ENCODE peak calls at places on chromosomes 12 and 14, in four cellular contexts. One of them, this sample, is unnamed. For H3K4me1, the result is how much of the 10 kb centered on the place peaks cover.

GRCh38 chr12:118371354-118372282 is 1.1 kb downstream of the TAOK3 start:
- DNase-seq in H1: peak
- DNase-seq in neural progenitor cell: peak
- DNase-seq in mammary epithelial cell: peak
- DNase-seq in this sample: peak

GRCh38 chr14:69354383-69355154 is 43.5 kb downstream of the ERH start:
- DNase-seq in H1: no peak
- DNase-seq in neural progenitor cell: no peak
- DNase-seq in mammary epithelial cell: peak
- DNase-seq in this sample: no peak

GRCh38 chr14:100531152-100531551 is 56.1 kb downstream of the BEGAIN start:
- DNase-seq in H1: no peak
- DNase-seq in neural progenitor cell: no peak
- DNase-seq in mammary epithelial cell: no peak
- DNase-seq in this sample: no peak

GRCh38 chr12:53806689-53807088 is 54.9 kb upstream of the CISTR start:
- DNase-seq in mammary epithelial cell: peak
- DNase-seq in neural progenitor cell: no peak
- DNase-seq in H1: no peak
- DNase-seq in this sample: peak

GRCh38 chr14:95507701-95508103 is 8.7 kb downstream of the SYNE3 start:
- DNase-seq in neural progenitor cell: no peak
- DNase-seq in H1: no peak
- DNase-seq in mammary epithelial cell: peak
- DNase-seq in this sample: peak

GRCh38 chr12:20356048-20356447 is 12.3 kb upstream of the PDE3A start:
- DNase-seq in H1: no peak
- DNase-seq in mammary epithelial cell: no peak
- DNase-seq in neural progenitor cell: no peak
- DNase-seq in this sample: no peak

GRCh38 chr12:98418357-98419075 is 96.9 kb upstream of the TMPO start:
- DNase-seq in neural progenitor cell: peak
- DNase-seq in H1: no peak
- DNase-seq in mammary epithelial cell: peak
- DNase-seq in this sample: peak

GRCh38 chr14:95071649-95072256 is 85.6 kb downstream of the DICER1 start:
- DNase-seq in mammary epithelial cell: no peak
- DNase-seq in neural progenitor cell: peak
- DNase-seq in H1: no peak
- DNase-seq in this sample: no peak

GRCh38 chr12:28158353-28158752 is 31.9 kb upstream of the CCDC91 start:
- DNase-seq in mammary epithelial cell: peak
- DNase-seq in neural progenitor cell: no peak
- DNase-seq in H1: no peak
- DNase-seq in this sample: no peak

GRCh38 chr12:33253123-33253522 is 186.5 kb downstream of the SYT10 start:
- DNase-seq in neural progenitor cell: no peak
- DNase-seq in H1: no peak
- DNase-seq in mammary epithelial cell: peak
- DNase-seq in this sample: peak

GRCh38 chr14:23636317-23637211 is at the start of gene DHRS2:
- DNase-seq in mammary epithelial cell: no peak
- DNase-seq in neural progenitor cell: no peak
- DNase-seq in H1: no peak
- DNase-seq in this sample: peak

GRCh38 chr12:64826234-64826633 is 1.8 kb downstream of the TBC1D30 start:
- DNase-seq in neural progenitor cell: peak
- DNase-seq in mammary epithelial cell: peak
- DNase-seq in H1: peak
- DNase-seq in this sample: no peak

GRCh38 chr14:99255621-99256482 is 16.1 kb downstream of the BCL11B start:
- DNase-seq in mammary epithelial cell: no peak
- DNase-seq in neural progenitor cell: no peak
- DNase-seq in H1: no peak
- DNase-seq in this sample: no peak

GRCh38 chr14:94686511-94687160 is 74.4 kb downstream of the SERPINA3 start:
- DNase-seq in H1: no peak
- DNase-seq in neural progenitor cell: no peak
- DNase-seq in mammary epithelial cell: no peak
- DNase-seq in this sample: no peak

GRCh38 chr14:37903561-37904191 is 304.0 kb upstream of the SSTR1 start:
- DNase-seq in mammary epithelial cell: peak
- DNase-seq in H1: no peak
- DNase-seq in neural progenitor cell: peak
- DNase-seq in this sample: peak

GRCh38 chr14:74456684-74457083 is 30.7 kb upstream of the SYNDIG1L start:
- DNase-seq in neural progenitor cell: no peak
- DNase-seq in H1: no peak
- DNase-seq in mammary epithelial cell: no peak
- DNase-seq in this sample: no peak

GRCh38 chr14:85531594-85532391 is 1.8 kb downstream of the FLRT2 start:
- DNase-seq in H1: peak
- DNase-seq in mammary epithelial cell: peak
- DNase-seq in neural progenitor cell: peak
- DNase-seq in this sample: no peak

GRCh38 chr12:124513297-124513867 is 54.0 kb downstream of the NCOR2 start:
- DNase-seq in mammary epithelial cell: no peak
- DNase-seq in H1: no peak
- DNase-seq in neural progenitor cell: peak
- DNase-seq in this sample: peak

GRCh38 chr14:100332797-100333196 is 9.7 kb downstream of the SLC25A47 start:
- DNase-seq in H1: no peak
- DNase-seq in mammary epithelial cell: no peak
- DNase-seq in neural progenitor cell: no peak
- DNase-seq in this sample: no peak

GRCh38 chr12:11795910-11796459 is 146.5 kb downstream of the ETV6 start:
- DNase-seq in mammary epithelial cell: peak
- DNase-seq in neural progenitor cell: peak
- DNase-seq in H1: no peak
- DNase-seq in this sample: peak

GRCh38 chr12:76697849-76698248 is 66.1 kb upstream of the ZDHHC17 start:
- DNase-seq in neural progenitor cell: no peak
- DNase-seq in H1: no peak
- DNase-seq in mammary epithelial cell: no peak
- DNase-seq in this sample: no peak

GRCh38 chr14:20429801-20430669 is 5.9 kb downstream of the KLHL33 start:
- DNase-seq in neural progenitor cell: no peak
- DNase-seq in mammary epithelial cell: no peak
- DNase-seq in H1: no peak
- DNase-seq in this sample: no peak

GRCh38 chr12:85468356-85469157 is 188.5 kb downstream of the ALX1 start:
- DNase-seq in mammary epithelial cell: peak
- DNase-seq in H1: peak
- DNase-seq in neural progenitor cell: peak
- DNase-seq in this sample: peak

GRCh38 chr12:64797156-64797555 is 27.3 kb upstream of the TBC1D30 start:
- DNase-seq in mammary epithelial cell: no peak
- DNase-seq in H1: no peak
- DNase-seq in neural progenitor cell: no peak
- DNase-seq in this sample: peak

GRCh38 chr14:89347885-89348284 is 69.1 kb downstream of the FOXN3 start:
- DNase-seq in mammary epithelial cell: no peak
- DNase-seq in H1: no peak
- DNase-seq in neural progenitor cell: no peak
- DNase-seq in this sample: no peak

GRCh38 chr14:89348726-89349125 is 68.3 kb downstream of the FOXN3 start:
- DNase-seq in H1: no peak
- DNase-seq in neural progenitor cell: no peak
- DNase-seq in mammary epithelial cell: no peak
- DNase-seq in this sample: no peak

GRCh38 chr14:89351958-89352404 is 65.1 kb downstream of the FOXN3 start:
- DNase-seq in neural progenitor cell: no peak
- DNase-seq in H1: peak
- DNase-seq in mammary epithelial cell: no peak
- DNase-seq in this sample: no peak

GRCh38 chr14:89351364-89351957 is 65.6 kb downstream of the FOXN3 start:
- DNase-seq in neural progenitor cell: peak
- DNase-seq in H1: peak
- DNase-seq in mammary epithelial cell: no peak
- DNase-seq in this sample: no peak

DNA sequence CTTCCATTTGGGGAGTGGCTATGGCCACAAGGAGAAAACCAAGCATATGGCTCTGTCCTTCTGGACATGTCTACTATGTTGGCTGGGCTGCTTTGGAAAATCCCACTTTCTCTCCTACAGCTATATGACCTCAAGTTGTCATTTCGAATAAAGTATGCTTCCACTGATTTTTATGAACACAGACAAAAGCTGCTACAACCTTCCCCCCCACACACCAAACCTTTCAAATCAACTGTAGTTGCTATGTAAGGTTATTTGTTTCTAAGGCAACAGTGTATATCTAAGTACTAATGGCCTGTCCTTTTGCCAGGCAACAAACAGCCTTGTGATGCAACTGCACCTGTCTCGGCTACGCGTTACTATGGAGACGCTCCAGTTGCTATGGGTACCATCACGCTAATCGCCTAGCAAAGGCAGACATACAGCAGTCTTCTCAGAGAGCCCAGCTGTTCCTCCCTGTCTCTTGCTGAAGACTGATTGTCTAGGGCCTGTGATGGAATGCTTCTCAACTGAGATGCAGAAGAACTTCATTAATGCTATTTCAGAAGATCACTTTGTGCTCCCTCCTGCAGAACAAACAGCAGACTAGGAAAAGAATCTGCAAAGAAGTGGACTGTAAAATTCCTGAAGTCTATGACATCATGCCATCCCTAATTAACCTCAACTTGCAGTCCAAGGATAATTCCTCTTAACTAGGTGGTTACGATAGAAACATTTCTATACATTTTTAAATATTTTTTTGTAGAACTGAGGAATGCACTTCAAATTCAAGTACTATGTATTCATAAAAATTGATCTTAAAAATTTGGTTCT is 67.6 kb downstream of the FOXN3 start:
- DNase-seq in H1: no peak
- DNase-seq in mammary epithelial cell: no peak
- DNase-seq in neural progenitor cell: peak
- DNase-seq in this sample: no peak
- H2AFZ ChIP-seq in H1: no peak
- H2AFZ ChIP-seq in mammary epithelial cell: no peak
- H2AFZ ChIP-seq in neural progenitor cell: no peak
- H2AFZ ChIP-seq in this sample: no peak

GRCh38 chr14:81310606-81311005 is 89.5 kb downstream of the STON2 start:
- DNase-seq in neural progenitor cell: no peak
- DNase-seq in H1: no peak
- DNase-seq in mammary epithelial cell: no peak
- DNase-seq in this sample: no peak

GRCh38 chr14:81311816-81312215 is 88.3 kb downstream of the STON2 start:
- DNase-seq in mammary epithelial cell: peak
- DNase-seq in neural progenitor cell: no peak
- DNase-seq in H1: no peak
- DNase-seq in this sample: no peak

GRCh38 chr14:81312289-81312876 is 87.7 kb downstream of the STON2 start:
- DNase-seq in neural progenitor cell: no peak
- DNase-seq in mammary epithelial cell: no peak
- DNase-seq in H1: no peak
- DNase-seq in this sample: no peak

GRCh38 chr14:81309511-81309910 is 88.8 kb upstream of the GTF2A1 start:
- DNase-seq in mammary epithelial cell: no peak
- DNase-seq in H1: no peak
- DNase-seq in neural progenitor cell: no peak
- DNase-seq in this sample: no peak

DNA sequence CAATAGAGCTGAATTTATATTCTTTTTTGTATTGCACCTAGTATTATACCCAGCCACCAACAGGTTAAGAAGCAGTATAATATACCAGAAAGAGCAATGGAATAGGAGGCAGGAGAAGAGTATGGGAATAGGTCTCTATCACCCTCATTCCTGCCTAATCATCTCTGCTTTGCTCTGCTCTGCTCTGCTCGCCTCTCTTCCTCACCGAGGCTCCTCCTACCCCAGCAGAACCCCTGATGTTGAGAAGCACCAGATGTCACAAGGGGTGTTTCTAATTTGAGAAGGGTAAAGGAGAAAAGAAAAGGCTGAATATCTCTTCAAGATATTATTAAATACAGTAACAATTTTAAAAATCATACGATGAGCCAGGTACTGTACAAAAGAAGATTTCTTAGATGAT is 89.0 kb downstream of the STON2 start:
- DNase-seq in neural progenitor cell: no peak
- DNase-seq in H1: no peak
- DNase-seq in mammary epithelial cell: no peak
- DNase-seq in this sample: no peak
- H3K4me1 ChIP-seq in neural progenitor cell: half or more
- H3K4me1 ChIP-seq in H1: under half
- H3K4me1 ChIP-seq in mammary epithelial cell: half or more
- H3K4me1 ChIP-seq in this sample: under half

DNA sequence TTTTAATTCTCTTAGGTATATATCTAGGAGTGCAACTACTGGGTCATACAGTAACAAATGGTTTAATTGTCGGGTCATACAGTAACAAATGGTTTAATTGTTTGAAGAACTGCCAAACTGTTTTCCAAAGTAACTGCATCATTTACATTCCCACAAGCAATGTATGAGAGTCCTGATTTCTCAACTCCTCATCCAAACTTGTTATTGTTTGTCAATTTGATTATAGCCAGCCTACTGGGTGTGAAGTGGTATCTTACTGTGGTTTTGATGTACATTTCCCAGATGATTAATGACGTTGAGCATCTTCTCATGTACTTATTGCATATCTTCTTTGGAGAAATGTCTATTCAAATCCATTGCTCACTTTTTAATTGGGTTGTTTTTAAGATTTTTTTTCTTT is 67.6 kb upstream of the CFL2 start:
- DNase-seq in neural progenitor cell: no peak
- DNase-seq in H1: no peak
- DNase-seq in mammary epithelial cell: peak
- DNase-seq in this sample: no peak
- H3K4me2 ChIP-seq in neural progenitor cell: no peak
- H3K4me2 ChIP-seq in H1: no peak
- H3K4me2 ChIP-seq in mammary epithelial cell: no peak
- H3K4me2 ChIP-seq in this sample: no peak

GRCh38 chr14:102922490-102923200 is at the start of gene AMN:
- DNase-seq in H1: peak
- DNase-seq in mammary epithelial cell: no peak
- DNase-seq in neural progenitor cell: peak
- DNase-seq in this sample: no peak
- H2AFZ ChIP-seq in H1: no peak
- H2AFZ ChIP-seq in mammary epithelial cell: peak
- H2AFZ ChIP-seq in neural progenitor cell: peak
- H2AFZ ChIP-seq in this sample: no peak

DNA sequence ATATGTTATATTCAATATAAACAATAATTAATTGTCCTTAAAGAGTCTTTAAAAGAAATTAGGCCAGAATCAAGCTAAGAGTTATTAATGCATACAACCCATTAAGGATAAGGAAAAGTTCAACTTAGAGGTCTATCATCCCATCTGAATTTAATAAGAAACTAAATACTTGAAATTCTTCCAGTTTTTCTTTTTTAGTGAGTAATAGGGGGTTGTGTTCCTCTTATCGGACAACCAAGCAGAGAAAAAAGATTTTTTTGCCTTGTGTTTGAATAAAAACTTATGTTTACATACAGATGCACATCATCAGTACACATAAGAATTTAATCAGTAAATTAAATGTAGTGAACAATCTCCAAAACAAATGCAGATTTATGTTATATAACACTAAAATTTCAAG is 32.5 kb downstream of the PAWR start:
- DNase-seq in H1: no peak
- DNase-seq in neural progenitor cell: no peak
- DNase-seq in mammary epithelial cell: no peak
- DNase-seq in this sample: no peak
- H3K4me1 ChIP-seq in H1: under half
- H3K4me1 ChIP-seq in neural progenitor cell: under half
- H3K4me1 ChIP-seq in mammary epithelial cell: under half
- H3K4me1 ChIP-seq in this sample: under half